ENCODE peak calls at places on chromosomes 7 and 10, in five cellular contexts. A, M, T, K and I are unnamed samples.

GRCh38 chr10:132987671-132988571 is 45.6 kb upstream of the CFAP46 start:
- DNase-seq in A (peak; percentile 74), M (no peak), T (no peak), K (no peak), I (no peak)

GRCh38 chr7:81154565-81154964 is 235.7 kb upstream of the SEMA3C start:
- DNase-seq in A (no peak), M (no peak), T (no peak), K (no peak), I (no peak)

GRCh38 chr10:52870562-52870961 is 98.0 kb upstream of the MBL2 start:
- DNase-seq in A (no peak), M (no peak), T (no peak), K (no peak), I (no peak)

GRCh38 chr10:91126471-91126870 is 94.0 kb upstream of the PCGF5 start:
- DNase-seq in A (no peak), M (no peak), T (no peak), K (no peak), I (no peak)

GRCh38 chr10:15321431-15322321 is 49.4 kb downstream of the FAM171A1 start:
- DNase-seq in A (no peak), M (no peak), T (no peak), K (peak; percentile 41), I (no peak)

GRCh38 chr10:65793738-65794425 is 1132.0 kb upstream of the LRRTM3 start:
- DNase-seq in A (no peak), M (peak; percentile 59), T (no peak), K (no peak), I (no peak)

GRCh38 chr7:2198206-2198605 is 34.5 kb downstream of the MAD1L1 start:
- DNase-seq in A (no peak), M (no peak), T (no peak), K (no peak), I (no peak)

GRCh38 chr7:158286210-158286609 is 301.4 kb downstream of the PTPRN2 start:
- DNase-seq in A (no peak), M (no peak), T (no peak), K (no peak), I (no peak)

GRCh38 chr7:10802526-10802925 is 171.1 kb upstream of the PHF14 start:
- DNase-seq in A (no peak), M (no peak), T (no peak), K (no peak), I (no peak)

GRCh38 chr10:110354322-110354766 is 49.6 kb upstream of the SMNDC1 start:
- DNase-seq in A (peak; percentile 59), M (peak; percentile 67), T (peak; percentile 87), K (peak; percentile 64), I (peak; percentile 62)

GRCh38 chr10:78903351-78903940 is 165.3 kb upstream of the ZMIZ1 start:
- DNase-seq in A (no peak), M (no peak), T (no peak), K (no peak), I (no peak)

GRCh38 chr7:24135003-24135817 is 148.8 kb upstream of the NPY start:
- DNase-seq in A (no peak), M (no peak), T (no peak), K (no peak), I (no peak)

GRCh38 chr10:63237396-63237795 is 104.3 kb downstream of the NRBF2 start:
- DNase-seq in A (no peak), M (no peak), T (no peak), K (no peak), I (no peak)

GRCh38 chr7:19772858-19773337 is 519 bp downstream of the TMEM196 start:
- DNase-seq in A (no peak), M (peak; percentile 15), T (peak; percentile 84), K (peak; percentile 8), I (no peak)

GRCh38 chr10:90856964-90857634 is 740 bp downstream of the HTR7 start:
- DNase-seq in A (no peak), M (no peak), T (no peak), K (peak; percentile 14), I (no peak)

GRCh38 chr10:77073066-77073960 is 564.3 kb downstream of the KCNMA1 start:
- DNase-seq in A (no peak), M (peak; percentile 27), T (no peak), K (peak; percentile 21), I (no peak)

GRCh38 chr10:89431977-89432376 is 17.6 kb downstream of the IFIT5 start:
- DNase-seq in A (no peak), M (no peak), T (peak; percentile 81), K (no peak), I (no peak)

GRCh38 chr7:82331234-82331633 is 112.3 kb downstream of the CACNA2D1 start:
- DNase-seq in A (no peak), M (no peak), T (no peak), K (no peak), I (no peak)

GRCh38 chr7:151637781-151638261 is 118.1 kb upstream of the RHEB start:
- DNase-seq in A (peak; percentile 26), M (no peak), T (peak; percentile 51), K (no peak), I (no peak)

GRCh38 chr7:4729266-4729665 is 46.2 kb upstream of the AP5Z1 start:
- DNase-seq in A (no peak), M (no peak), T (no peak), K (no peak), I (no peak)

GRCh38 chr10:75743231-75743864 is 311.9 kb downstream of the LRMDA start:
- DNase-seq in A (no peak), M (no peak), T (no peak), K (no peak), I (no peak)

GRCh38 chr7:47513741-47514241 is 68.1 kb downstream of the TNS3 start:
- DNase-seq in A (peak; percentile 94), M (no peak), T (peak; percentile 65), K (no peak), I (no peak)

GRCh38 chr7:26291699-26292538 is at the start of gene SNX10:
- DNase-seq in A (no peak), M (peak; percentile 78), T (peak; percentile 78), K (peak; percentile 37), I (peak; percentile 76)

GRCh38 chr10:125144693-125145623 is 15.4 kb downstream of the CTBP2 start:
- DNase-seq in A (no peak), M (no peak), T (no peak), K (no peak), I (no peak)

GRCh38 chr10:44397476-44398225 is 12.8 kb upstream of the CXCL12 start:
- DNase-seq in A (no peak), M (no peak), T (no peak), K (no peak), I (no peak)

GRCh38 chr10:29386347-29386999 is 97.6 kb downstream of the LYZL1 start:
- DNase-seq in A (no peak), M (no peak), T (peak; percentile 57), K (no peak), I (peak; percentile 15)

GRCh38 chr10:29379208-29379607 is 90.3 kb downstream of the LYZL1 start:
- DNase-seq in A (no peak), M (no peak), T (no peak), K (no peak), I (no peak)

GRCh38 chr10:29378106-29378505 is 89.2 kb downstream of the LYZL1 start:
- DNase-seq in A (no peak), M (no peak), T (no peak), K (no peak), I (no peak)

GRCh38 chr10:29377333-29377961 is 88.6 kb downstream of the LYZL1 start:
- DNase-seq in A (peak; percentile 7), M (no peak), T (peak; percentile 56), K (no peak), I (no peak)

DNA sequence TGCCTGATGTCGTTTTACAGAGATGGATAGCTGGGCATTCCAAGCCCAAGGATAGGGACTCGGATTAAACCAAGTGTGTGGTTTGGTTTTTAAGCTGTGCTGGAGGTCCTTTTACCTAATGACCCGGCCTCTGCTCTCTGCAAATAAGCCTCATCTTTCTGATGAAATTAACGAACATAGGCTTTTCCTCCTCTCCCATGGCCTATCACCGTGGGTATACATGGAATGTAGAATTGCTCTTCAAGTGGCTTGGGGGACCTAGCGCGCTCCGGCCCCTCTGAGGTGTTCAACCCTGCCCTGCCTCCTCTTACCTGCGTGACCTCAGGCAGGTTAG is 92.3 kb downstream of the LYZL1 start:
- DNase-seq in A (no peak), M (no peak), T (no peak), K (no peak), I (no peak)
- H3K27ac ChIP-seq in A (no peak overlapping the region), M (no peak overlapping the region), T (no peak overlapping the region), K (no peak overlapping the region), I (no peak overlapping the region)

GRCh38 chr10:2143213-2143882 is 406.0 kb upstream of the ADARB2 start:
- DNase-seq in A (no peak), M (no peak), T (no peak), K (no peak), I (no peak)

GRCh38 chr10:2137549-2138174 is 400.3 kb upstream of the ADARB2 start:
- DNase-seq in A (no peak), M (no peak), T (peak; percentile 52), K (no peak), I (no peak)
- H3K9me3 ChIP-seq in A (peaks cover 23% of the 10 kb centered on the region), M (no peaks in the 10 kb centered on the region), T (no peaks in the 10 kb centered on the region), K (no peaks in the 10 kb centered on the region), I (no peaks in the 10 kb centered on the region)

GRCh38 chr10:100485336-100485735 is 22.5 kb downstream of the WNT8B start:
- DNase-seq in A (no peak), M (no peak), T (no peak), K (no peak), I (no peak)

GRCh38 chr10:100483876-100484666 is 21.3 kb downstream of the WNT8B start:
- DNase-seq in A (no peak), M (no peak), T (no peak), K (no peak), I (no peak)

GRCh38 chr10:100481462-100482081 is 18.8 kb downstream of the WNT8B start:
- DNase-seq in A (peak; percentile 59), M (peak; percentile 95), T (peak; percentile 83), K (peak; percentile 79), I (peak; percentile 86)

GRCh38 chr10:100482181-100482833 is 19.5 kb downstream of the WNT8B start:
- DNase-seq in A (peak; percentile 13), M (peak; percentile 84), T (peak; percentile 89), K (peak; percentile 64), I (no peak)

DNA sequence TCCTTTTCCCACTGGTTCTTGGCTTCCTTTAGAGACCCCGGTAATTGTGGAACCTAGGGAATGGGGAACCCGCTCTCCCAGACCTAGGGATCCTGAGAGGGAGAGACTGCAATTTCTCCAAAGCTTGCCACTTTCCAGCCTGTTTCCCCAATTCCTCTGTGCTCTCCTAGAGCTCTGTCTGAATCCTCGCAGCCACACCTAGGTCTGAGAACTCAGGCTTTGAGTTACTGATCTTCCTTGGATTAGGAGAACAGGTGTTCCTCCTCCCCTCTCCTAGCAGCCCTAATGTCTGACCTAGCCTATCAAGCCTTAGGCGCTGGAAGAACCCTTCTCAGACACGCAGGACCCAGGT is 20.0 kb downstream of the WNT8B start:
- DNase-seq in A (no peak), M (no peak), T (peak; percentile 3), K (no peak), I (no peak)
- H3K27me3 ChIP-seq in A (peaks cover 67% of the 10 kb centered on the region), M (no peaks in the 10 kb centered on the region), T (peaks cover 98% of the 10 kb centered on the region), K (peaks cover 32% of the 10 kb centered on the region), I (peaks cover 36% of the 10 kb centered on the region)

GRCh38 chr7:30428586-30429530 is 49.7 kb downstream of the NOD1 start:
- DNase-seq in A (no peak), M (no peak), T (no peak), K (no peak), I (no peak)

GRCh38 chr7:30433082-30433481 is 45.5 kb downstream of the NOD1 start:
- DNase-seq in A (peak; percentile 27), M (peak; percentile 70), T (no peak), K (peak; percentile 38), I (no peak)

GRCh38 chr7:30433506-30433905 is 45.1 kb downstream of the NOD1 start:
- DNase-seq in A (no peak), M (no peak), T (no peak), K (no peak), I (no peak)

GRCh38 chr7:30430300-30430699 is 48.3 kb downstream of the NOD1 start:
- DNase-seq in A (no peak), M (peak; percentile 11), T (peak; percentile 72), K (no peak), I (no peak)

GRCh38 chr7:30430777-30431176 is 47.8 kb downstream of the NOD1 start:
- DNase-seq in A (no peak), M (no peak), T (peak; percentile 26), K (no peak), I (no peak)
- H3K27ac ChIP-seq in A (no peak overlapping the region), M (no peak overlapping the region), T (peak overlapping the region; percentile 69), K (peak overlapping the region; percentile 77), I (no peak overlapping the region)